ENCODE peak calls at places on chromosomes 2 and 18, in six cellular contexts. O is kidney epithelial cell, N is uterus, U is bronchial epithelial cell, I is AG09309, Y is AG10803. G is an unnamed sample.

GRCh38 chr2:190551928-190552327 is 17.4 kb upstream of the NEMP2 start:
- DNase-seq in O (no peak), N (no peak), U (no peak), I (no peak), Y (no peak), G (no peak)

GRCh38 chr2:239470151-239470900 is 69.5 kb upstream of the HDAC4 start:
- DNase-seq in O (no peak), N (no peak), U (no peak), I (no peak), Y (no peak), G (no peak)

GRCh38 chr2:19736191-19736831 is 165.5 kb downstream of the TTC32 start:
- DNase-seq in O (no peak), N (no peak), U (no peak), I (no peak), Y (no peak), G (no peak)

GRCh38 chr2:30484145-30484544 is 37.1 kb downstream of the LCLAT1 start:
- DNase-seq in O (no peak), N (no peak), U (no peak), I (no peak), Y (no peak), G (no peak)

GRCh38 chr2:9335322-9335754 is 88.0 kb downstream of the ITGB1BP1 start:
- DNase-seq in O (no peak), N (no peak), U (no peak), I (no peak), Y (no peak), G (no peak)

GRCh38 chr18:12255626-12256026 is 1.5 kb downstream of the CIDEA start:
- DNase-seq in O (no peak), N (no peak), U (peak), I (no peak), Y (peak), G (no peak)

GRCh38 chr18:77209587-77209986 is 40.1 kb upstream of the GALR1 start:
- DNase-seq in O (no peak), N (no peak), U (no peak), I (no peak), Y (peak), G (no peak)

GRCh38 chr2:111176388-111176787 is 55.7 kb downstream of the BCL2L11 start:
- DNase-seq in O (no peak), N (no peak), U (no peak), I (no peak), Y (no peak), G (no peak)

GRCh38 chr18:28669165-28669564 is 492.2 kb upstream of the CDH2 start:
- DNase-seq in O (no peak), N (no peak), U (no peak), I (no peak), Y (peak), G (no peak)

GRCh38 chr2:19879115-19879514 is 22.7 kb downstream of the TTC32 start:
- DNase-seq in O (no peak), N (no peak), U (no peak), I (no peak), Y (no peak), G (no peak)

GRCh38 chr2:171941316-171941699 is 19.0 kb downstream of the HAT1 start:
- DNase-seq in O (no peak), N (no peak), U (no peak), I (no peak), Y (no peak), G (no peak)

GRCh38 chr2:20150110-20150706 is 74.7 kb downstream of the SDC1 start:
- DNase-seq in O (no peak), N (no peak), U (no peak), I (no peak), Y (no peak), G (no peak)

GRCh38 chr2:207854484-207855386 is 85.0 kb upstream of the FZD5 start:
- DNase-seq in O (peak), N (no peak), U (peak), I (no peak), Y (peak), G (peak)

GRCh38 chr18:77206676-77207370 is 42.8 kb upstream of the GALR1 start:
- DNase-seq in O (no peak), N (peak), U (no peak), I (no peak), Y (peak), G (no peak)

GRCh38 chr2:197453914-197454398 is 604 bp downstream of the COQ10B start:
- DNase-seq in O (peak), N (no peak), U (peak), I (peak), Y (peak), G (peak)

GRCh38 chr2:174124171-174124570 is 124.2 kb downstream of the OLA1 start:
- DNase-seq in O (no peak), N (no peak), U (no peak), I (no peak), Y (no peak), G (no peak)

GRCh38 chr2:226791056-226791486 is 8.5 kb downstream of the IRS1 start:
- DNase-seq in O (no peak), N (no peak), U (no peak), I (no peak), Y (peak), G (no peak)

GRCh38 chr18:67428805-67429204 is 87.7 kb downstream of the DSEL start:
- DNase-seq in O (no peak), N (no peak), U (peak), I (peak), Y (peak), G (no peak)

GRCh38 chr2:143482761-143483160 is 353.5 kb downstream of the ARHGAP15 start:
- DNase-seq in O (no peak), N (no peak), U (no peak), I (no peak), Y (peak), G (no peak)

GRCh38 chr2:163665817-163666216 is 70.0 kb downstream of the FIGN start:
- DNase-seq in O (no peak), N (no peak), U (peak), I (no peak), Y (no peak), G (no peak)

GRCh38 chr2:42777883-42778805 is 14.2 kb upstream of the OXER1 start:
- DNase-seq in O (no peak), N (peak), U (no peak), I (peak), Y (peak), G (no peak)

GRCh38 chr2:169961911-169962310 is 134.7 kb downstream of the UBR3 start:
- DNase-seq in O (no peak), N (no peak), U (peak), I (peak), Y (peak), G (no peak)

GRCh38 chr2:60551241-60552095 is 2.0 kb downstream of the BCL11A start:
- DNase-seq in O (no peak), N (no peak), U (no peak), I (no peak), Y (peak), G (no peak)

GRCh38 chr2:191626497-191627151 is 51.3 kb upstream of the NABP1 start:
- DNase-seq in O (no peak), N (no peak), U (peak), I (peak), Y (peak), G (peak)

GRCh38 chr2:217981084-217981730 is 21.6 kb downstream of the TNS1 start:
- DNase-seq in O (no peak), N (peak), U (no peak), I (no peak), Y (no peak), G (no peak)

GRCh38 chr2:191474459-191474858 is 203.5 kb upstream of the NABP1 start:
- DNase-seq in O (no peak), N (no peak), U (no peak), I (no peak), Y (peak), G (no peak)

GRCh38 chr2:120205901-120206581 is 17.2 kb downstream of the TMEM185B start:
- DNase-seq in O (no peak), N (no peak), U (no peak), I (no peak), Y (no peak), G (no peak)

GRCh38 chr18:64009305-64009704 is 39.4 kb downstream of the SERPINB8 start:
- DNase-seq in O (no peak), N (no peak), U (no peak), I (no peak), Y (no peak), G (no peak)

GRCh38 chr2:184767059-184767458 is 168.7 kb downstream of the ZNF804A start:
- DNase-seq in O (no peak), N (no peak), U (no peak), I (no peak), Y (no peak), G (no peak)

GRCh38 chr2:227774011-227774624 is 28.4 kb downstream of the SCYGR8 start:
- DNase-seq in O (no peak), N (no peak), U (no peak), I (no peak), Y (no peak), G (no peak)

GRCh38 chr2:113966832-113967231 is 76.9 kb downstream of the ACTR3 start:
- DNase-seq in O (no peak), N (no peak), U (peak), I (no peak), Y (peak), G (no peak)

GRCh38 chr2:202909394-202910192 is 1.9 kb downstream of the WDR12 start:
- DNase-seq in O (no peak), N (no peak), U (no peak), I (no peak), Y (peak), G (no peak)

GRCh38 chr2:15265889-15266288 is 295.2 kb downstream of the NBAS start:
- DNase-seq in O (no peak), N (no peak), U (no peak), I (no peak), Y (no peak), G (no peak)

GRCh38 chr2:9964334-9964980 is 13.0 kb downstream of the GRHL1 start:
- DNase-seq in O (no peak), N (no peak), U (no peak), I (no peak), Y (no peak), G (no peak)

DNA sequence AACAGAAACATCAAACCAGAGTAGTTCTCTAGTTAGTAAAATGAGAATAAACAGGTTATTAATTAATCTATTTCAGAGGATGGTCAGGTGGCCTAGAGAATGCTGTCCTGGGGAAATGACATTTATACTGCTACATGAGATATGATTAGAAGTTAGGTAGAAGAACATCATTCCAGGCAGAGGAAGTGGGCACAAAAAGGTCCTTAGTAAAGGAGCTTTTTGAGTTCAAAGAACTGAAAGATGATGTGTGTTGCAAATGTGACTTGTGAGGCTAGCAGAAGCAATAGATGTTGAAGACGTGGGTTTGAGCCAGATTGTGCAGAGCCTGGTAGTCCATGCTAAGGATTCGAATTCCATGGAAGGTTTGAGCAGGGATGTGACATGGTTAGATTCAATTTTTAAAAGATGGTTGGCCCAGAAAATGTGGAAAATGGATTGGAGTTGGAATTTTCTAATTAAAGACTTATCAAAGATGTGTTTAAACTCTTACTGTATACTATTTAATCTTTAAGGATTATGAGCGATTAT is 34.2 kb downstream of the RAB10 start:
- DNase-seq in O (no peak), N (no peak), U (peak), I (no peak), Y (no peak), G (no peak)
- H3K4me3 ChIP-seq in O (no peak), N (no peak), U (no peak), I (no peak), Y (no peak), G (no peak)

DNA sequence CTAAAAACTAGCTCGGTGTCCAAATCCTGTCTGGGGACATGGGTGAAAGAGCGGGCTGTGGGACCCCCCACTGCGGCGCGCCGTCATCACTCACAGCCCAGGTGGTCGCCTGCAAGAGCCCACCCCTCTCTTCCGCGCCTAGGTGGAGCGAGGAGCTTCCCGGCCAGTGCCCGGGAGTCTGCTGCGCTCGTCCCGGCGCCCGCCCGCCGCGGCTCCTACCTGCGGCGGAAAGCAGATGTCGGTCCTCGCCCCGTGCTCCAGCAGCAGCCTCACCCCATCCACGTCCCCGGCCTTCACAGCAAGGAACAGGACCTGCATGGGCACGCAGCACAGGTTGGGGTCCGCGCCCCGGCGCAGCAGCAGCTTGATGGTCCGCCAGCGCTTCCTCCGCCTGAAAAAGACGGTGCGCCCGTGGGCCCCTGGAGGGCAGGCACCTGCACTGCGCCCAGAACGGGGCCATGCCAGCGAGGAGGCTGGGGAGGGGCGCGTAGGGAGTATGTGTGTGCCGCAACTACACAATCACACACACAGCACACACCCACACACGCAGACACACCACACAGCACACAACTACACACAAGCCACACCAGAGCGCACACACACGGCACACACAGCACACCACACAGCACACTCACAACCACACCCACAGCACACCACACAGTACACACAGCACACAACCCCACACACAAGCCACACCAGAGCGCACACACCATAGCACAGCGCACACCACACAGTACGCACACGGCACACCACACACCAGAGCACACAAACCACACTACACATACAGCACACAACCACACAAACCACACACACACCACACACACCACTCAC is 37.4 kb downstream of the ANKMY1 start:
- DNase-seq in O (no peak), N (no peak), U (no peak), I (no peak), Y (no peak), G (no peak)
- TF ChIP-seq CTCF in O (peak), N (no peak), U (peak), I (no peak), Y (peak), G (no peak)

GRCh38 chr2:69791045-69791444 is 38.4 kb upstream of the GMCL1 start:
- DNase-seq in O (no peak), N (no peak), U (no peak), I (no peak), Y (peak), G (no peak)

GRCh38 chr2:69789129-69789528 is 40.3 kb upstream of the GMCL1 start:
- DNase-seq in O (peak), N (peak), U (no peak), I (peak), Y (peak), G (peak)

GRCh38 chr2:69789762-69790600 is 39.5 kb upstream of the GMCL1 start:
- DNase-seq in O (no peak), N (no peak), U (no peak), I (no peak), Y (peak), G (no peak)

GRCh38 chr2:69786105-69786504 is 43.4 kb upstream of the GMCL1 start:
- DNase-seq in O (no peak), N (no peak), U (no peak), I (no peak), Y (no peak), G (no peak)

GRCh38 chr2:69790601-69790959 is 38.9 kb upstream of the GMCL1 start:
- DNase-seq in O (no peak), N (no peak), U (no peak), I (no peak), Y (no peak), G (no peak)
- H3K4me3 ChIP-seq in O (no peak), N (peak), U (no peak), I (no peak), Y (no peak), G (no peak)

GRCh38 chr18:22377769-22378168 is 39.9 kb downstream of the CTAGE1 start:
- DNase-seq in O (no peak), N (no peak), U (no peak), I (no peak), Y (no peak), G (no peak)

DNA sequence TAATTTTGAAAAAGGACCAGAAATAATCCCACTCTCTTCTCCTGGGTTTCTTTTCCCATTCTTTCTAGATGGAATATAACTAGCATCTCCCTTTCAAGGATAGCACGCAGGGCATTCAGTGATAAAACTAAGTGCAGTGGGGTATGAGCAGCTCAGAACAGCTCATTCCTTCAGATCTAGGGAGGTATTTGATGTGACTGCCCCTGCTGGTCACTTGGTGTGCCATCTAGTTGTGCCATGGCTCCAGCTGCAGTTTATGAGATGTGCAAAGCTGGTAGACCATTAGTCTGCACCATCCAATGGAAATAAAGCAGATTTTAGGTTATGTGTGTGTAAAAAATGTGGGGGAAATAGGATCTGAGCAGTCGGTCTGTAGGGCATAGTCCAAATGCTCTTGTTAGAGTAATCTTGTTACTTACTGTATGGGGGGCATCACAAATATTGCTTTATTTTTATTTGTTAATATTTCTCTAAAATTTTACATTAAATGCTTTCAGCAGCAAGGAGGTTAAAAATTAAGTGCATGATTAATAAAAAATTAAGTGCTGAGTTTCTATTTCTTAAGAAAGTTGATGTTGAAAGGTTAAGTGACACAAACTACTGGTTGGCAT is 38.9 kb downstream of the CTAGE1 start:
- DNase-seq in O (no peak), N (no peak), U (peak), I (no peak), Y (peak), G (no peak)
- TF ChIP-seq CTCF in O (peak), N (peak), U (peak), I (peak), Y (peak), G (peak)

GRCh38 chr2:85430780-85431601 is 12.5 kb downstream of the SH2D6 start:
- DNase-seq in O (no peak), N (no peak), U (no peak), I (no peak), Y (no peak), G (no peak)
- H3K4me3 ChIP-seq in O (no peak), N (no peak), U (no peak), I (no peak), Y (no peak), G (no peak)

GRCh38 chr2:66275984-66276383 is 158.9 kb upstream of the MEIS1 start:
- DNase-seq in O (no peak), N (no peak), U (no peak), I (no peak), Y (no peak), G (no peak)
- TF ChIP-seq CTCF in O (peak), N (no peak), U (no peak), I (no peak), Y (no peak), G (no peak)

G was measured in retinal pigment epithelial cell.